ENCODE peak calls at places on chromosomes 5 and 9, in four cellular contexts. C, F, E and D are unnamed samples.

GRCh38 chr9:97072285-97072770 is 33.4 kb upstream of the CTSV start:
- DNase-seq in C (no peak), F (no peak), E (no peak), D (no peak)

GRCh38 chr9:91927912-91928510 is 22.0 kb downstream of the ROR2 start:
- DNase-seq in C (no peak), F (no peak), E (no peak), D (no peak)

GRCh38 chr5:658103-658502 is 35.0 kb downstream of the TPPP start:
- DNase-seq in C (no peak), F (no peak), E (no peak), D (no peak)

GRCh38 chr9:22208846-22209585 is 199.9 kb upstream of the CDKN2B start:
- DNase-seq in C (no peak), F (no peak), E (no peak), D (no peak)

GRCh38 chr5:10856646-10857332 is 95.8 kb upstream of the DAP start:
- DNase-seq in C (no peak), F (peak; percentile 40), E (peak; percentile 38), D (peak; percentile 44)

GRCh38 chr5:84088996-84089395 is 295.7 kb downstream of the EDIL3 start:
- DNase-seq in C (no peak), F (no peak), E (no peak), D (no peak)

GRCh38 chr5:86880785-86881492 is 263.2 kb downstream of the COX7C start:
- DNase-seq in C (peak; percentile 23), F (peak; percentile 32), E (no peak), D (peak; percentile 52)

GRCh38 chr9:96513622-96514021 is 63.7 kb downstream of the HABP4 start:
- DNase-seq in C (no peak), F (no peak), E (no peak), D (no peak)

GRCh38 chr5:126398791-126399190 is 24.4 kb upstream of the GRAMD2B start:
- DNase-seq in C (no peak), F (no peak), E (no peak), D (no peak)

GRCh38 chr5:172454355-172455086 is at the start of gene SH3PXD2B:
- DNase-seq in C (no peak), F (peak; percentile 74), E (peak; percentile 72), D (no peak)

GRCh38 chr5:181167814-181168488 is 20.6 kb downstream of the OR2V2 start:
- DNase-seq in C (no peak), F (no peak), E (no peak), D (no peak)

GRCh38 chr9:133406480-133407307 is 11.1 kb downstream of the REXO4 start:
- DNase-seq in C (no peak), F (peak; percentile 68), E (peak; percentile 74), D (no peak)
- TF ChIP-seq CTCF in C (peak; percentile 92), F (peak; percentile 93), E (peak; percentile 91), D (peak; percentile 95)

DNA sequence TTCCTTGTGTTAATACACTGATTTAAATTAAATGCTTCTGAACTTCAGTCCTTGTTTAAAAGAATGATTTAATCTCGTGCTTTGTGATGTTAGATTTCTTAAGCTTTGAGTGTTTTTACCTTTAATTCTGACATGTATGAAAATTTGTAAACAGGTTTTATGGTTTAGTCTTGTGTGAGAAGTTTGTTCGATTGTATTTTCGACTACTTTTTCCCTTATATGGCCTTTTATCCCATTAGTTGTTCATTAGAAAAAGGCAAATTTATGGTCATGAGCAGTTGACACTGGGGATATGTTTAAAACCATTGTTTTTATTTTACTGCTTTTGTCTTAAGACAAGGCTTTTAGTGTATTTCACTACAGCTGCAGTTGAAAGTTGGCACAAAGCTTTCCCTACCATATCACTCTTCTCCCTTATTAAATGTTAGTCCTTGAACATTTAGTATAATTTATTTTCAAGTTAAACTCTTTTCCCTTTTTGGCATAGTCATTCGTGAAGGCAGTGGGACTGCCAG is 3.3 kb downstream of the UBE2R2 start:
- DNase-seq in C (no peak), F (no peak), E (no peak), D (no peak)
- H3K4me3 ChIP-seq in C (no peak overlapping the region), F (no peak overlapping the region), E (peak overlapping the region; percentile 92), D (no peak overlapping the region)

GRCh38 chr5:170284231-170284630 is 13.3 kb downstream of the LCP2 start:
- DNase-seq in C (no peak), F (no peak), E (no peak), D (no peak)
- H3K36me3 ChIP-seq in C (no peaks in the 10 kb centered on the region), F (no peaks in the 10 kb centered on the region), E (no peaks in the 10 kb centered on the region), D (no peaks in the 10 kb centered on the region)

GRCh38 chr5:124059200-124059599 is 547.2 kb downstream of the CSNK1G3 start:
- DNase-seq in C (no peak), F (no peak), E (no peak), D (no peak)
- TF ChIP-seq CTCF in C (no peak), F (no peak), E (no peak), D (no peak)

GRCh38 chr9:88775966-88776365 is 215.3 kb upstream of the S1PR3 start:
- DNase-seq in C (no peak), F (no peak), E (no peak), D (no peak)

GRCh38 chr9:88775037-88775471 is 216.2 kb upstream of the S1PR3 start:
- DNase-seq in C (no peak), F (no peak), E (no peak), D (peak; percentile 79)

GRCh38 chr9:88775559-88775958 is 215.7 kb upstream of the S1PR3 start:
- DNase-seq in C (no peak), F (no peak), E (no peak), D (no peak)

GRCh38 chr9:88777498-88778312 is 213.6 kb upstream of the S1PR3 start:
- DNase-seq in C (no peak), F (peak; percentile 76), E (peak; percentile 64), D (no peak)

GRCh38 chr9:88776717-88777497 is 214.4 kb upstream of the S1PR3 start:
- DNase-seq in C (peak; percentile 87), F (no peak), E (no peak), D (peak; percentile 73)
- H3K4me3 ChIP-seq in C (no peak overlapping the region), F (no peak overlapping the region), E (no peak overlapping the region), D (no peak overlapping the region)

DNA sequence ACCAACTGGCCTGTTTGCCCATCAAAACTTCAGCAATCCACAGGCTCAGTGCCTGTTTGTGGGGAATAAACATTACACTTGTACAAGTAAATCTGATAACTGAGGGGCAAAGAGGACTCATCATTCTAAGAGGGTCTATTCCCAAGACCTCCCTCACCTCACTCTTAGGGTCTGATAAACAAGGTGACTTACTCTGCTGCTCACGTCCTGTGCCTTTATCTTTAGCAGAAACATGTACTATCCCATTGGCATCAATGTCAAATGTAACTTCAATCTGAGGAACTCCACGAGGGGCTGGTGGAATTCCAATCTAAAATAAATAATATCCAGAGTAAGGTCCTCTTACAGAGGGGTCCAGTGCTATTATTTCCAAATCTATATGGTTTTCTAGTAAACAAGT is 14.6 kb upstream of the ETF1 start:
- DNase-seq in C (no peak), F (no peak), E (no peak), D (no peak)
- H3K36me3 ChIP-seq in C (peaks cover 43% of the 10 kb centered on the region), F (peaks cover 57% of the 10 kb centered on the region), E (peaks cover 92% of the 10 kb centered on the region), D (peaks cover 29% of the 10 kb centered on the region)